ENCODE peak calls at places on chromosomes 7 and 10, in six cellular contexts. Y is T follicular helper cell; B is non-pigmented ciliary epithelial cell; S is RWPE1; C is ecto neural progenitor cell; T is stimulated activated CD8-positive, alpha-beta memory T cell treated with anti-CD3 and anti-CD28 coated beads, Interleukin-15, amount 100 ng/mL, for 24 hours. P is an unnamed sample.

GRCh38 chr10:132808568-132809236 is 22.8 kb upstream of the NKX6-2 start:
- DNase-seq in Y (no peak), C (no peak), T (no peak), S (no peak), B (no peak), P (no peak)

GRCh38 chr10:72445851-72446250 is 91.1 kb upstream of the DNAJB12 start:
- DNase-seq in T (no peak), C (no peak), S (no peak), B (no peak), Y (no peak), P (no peak)

GRCh38 chr7:101815826-101816488 is 1.5 kb upstream of the CUX1 start:
- DNase-seq in C (peak; percentile 85), B (peak; percentile 18), T (peak; percentile 29), Y (peak; percentile 62), S (no peak), P (peak; percentile 82)

GRCh38 chr10:69766161-69766910 is 35.4 kb upstream of the COL13A1 start:
- DNase-seq in B (no peak), T (no peak), Y (no peak), C (no peak), S (no peak), P (no peak)

GRCh38 chr7:51309361-51310130 is 7.1 kb downstream of the COBL start:
- DNase-seq in S (no peak), Y (no peak), B (no peak), T (no peak), C (no peak), P (no peak)

GRCh38 chr10:103276941-103277712 is at the start of gene INA:
- DNase-seq in T (no peak), C (peak; percentile 79), Y (no peak), S (peak; percentile 55), B (no peak), P (peak; percentile 71)

GRCh38 chr7:464177-464711 is 55.4 kb downstream of the PDGFA start:
- DNase-seq in T (no peak), S (no peak), B (no peak), Y (no peak), C (no peak), P (no peak)

GRCh38 chr10:23095404-23095965 is at the start of gene MSRB2:
- DNase-seq in B (peak; percentile 72), S (peak; percentile 91), T (peak; percentile 12), C (peak; percentile 91), Y (peak; percentile 60), P (peak; percentile 86)

GRCh38 chr10:78712147-78712546 is 356.6 kb upstream of the ZMIZ1 start:
- DNase-seq in B (no peak), S (no peak), Y (no peak), C (no peak), T (no peak), P (no peak)

GRCh38 chr7:43869898-43870240 is 552 bp upstream of the MRPS24 start:
- DNase-seq in C (no peak), T (no peak), B (peak; percentile 81), S (peak; percentile 86), Y (no peak), P (no peak)

GRCh38 chr7:68980011-68980410 is 618.3 kb upstream of the AUTS2 start:
- DNase-seq in B (no peak), Y (no peak), S (no peak), C (no peak), T (no peak), P (no peak)

GRCh38 chr7:65731562-65732035 is 141.3 kb upstream of the VKORC1L1 start:
- DNase-seq in Y (no peak), T (no peak), S (no peak), C (peak; percentile 73), B (no peak), P (no peak)

GRCh38 chr10:8374334-8374733 is 319.8 kb downstream of the GATA3 start:
- DNase-seq in C (no peak), S (no peak), Y (no peak), T (no peak), B (no peak), P (no peak)

GRCh38 chr7:140054751-140055150 is 8.0 kb downstream of the PARP12 start:
- DNase-seq in C (no peak), Y (no peak), S (no peak), B (no peak), T (no peak), P (peak; percentile 10)

GRCh38 chr7:33667261-33667660 is 238.1 kb upstream of the BMPER start:
- DNase-seq in S (no peak), T (no peak), C (no peak), B (no peak), Y (no peak), P (no peak)

GRCh38 chr7:73521636-73522080 is 435 bp downstream of the BAZ1B start:
- DNase-seq in T (no peak), C (no peak), Y (no peak), S (peak; percentile 60), B (no peak), P (peak; percentile 71)

GRCh38 chr7:144834516-144835165 is 1.2 kb downstream of the TPK1 start:
- DNase-seq in T (no peak), S (no peak), Y (peak; percentile 27), C (no peak), B (no peak), P (no peak)